ENCODE peak calls at places on chromosomes 5 and 9, in eight cellular contexts. E is mammary epithelial cell, I is breast epithelium, R is mesenchymal stem cell, O is Peyer's patch, Z is suprapubic skin, S is PC-9, P is tibial artery. L is an unnamed sample.

GRCh38 chr5:113163328-113163727 is 186.7 kb downstream of the DCP2 start:
- DNase-seq in E (peak; percentile 64), I (no peak), R (peak; percentile 52), O (no peak), Z (no peak), S (no peak), P (no peak), L (no peak)

GRCh38 chr5:118863345-118863744 is 125.0 kb downstream of the DTWD2 start:
- DNase-seq in E (peak; percentile 67), I (no peak), R (no peak), O (no peak), Z (no peak), S (no peak), P (no peak), L (no peak)

GRCh38 chr9:94011134-94011533 is 56.0 kb upstream of the BARX1 start:
- DNase-seq in E (peak; percentile 27), I (no peak), R (no peak), O (no peak), Z (no peak), S (no peak), P (no peak), L (no peak)

GRCh38 chr9:134375011-134375390 is 48.7 kb downstream of the RXRA start:
- DNase-seq in E (no peak), I (peak; percentile 67), R (peak; percentile 28), O (no peak), Z (no peak), S (no peak), P (peak; percentile 57), L (peak; percentile 45)

GRCh38 chr5:102711525-102712240 is 43.4 kb upstream of the PAM start:
- DNase-seq in E (peak; percentile 4), I (no peak), R (no peak), O (no peak), Z (no peak), S (no peak), P (no peak), L (no peak)

GRCh38 chr5:154301726-154302125 is 111.2 kb downstream of the GALNT10 start:
- DNase-seq in E (no peak), I (no peak), R (no peak), O (no peak), Z (no peak), S (no peak), P (no peak), L (peak; percentile 23)

GRCh38 chr9:95249986-95250385 is 67.5 kb downstream of the FANCC start:
- DNase-seq in E (peak; percentile 48), I (no peak), R (no peak), O (no peak), Z (no peak), S (peak; percentile 26), P (no peak), L (no peak)

GRCh38 chr5:56827043-56827442 is 11.7 kb downstream of the MAP3K1 start:
- DNase-seq in E (peak; percentile 30), I (no peak), R (no peak), O (no peak), Z (no peak), S (no peak), P (no peak), L (no peak)

GRCh38 chr5:167166696-167167095 is 1124.7 kb upstream of the WWC1 start:
- DNase-seq in E (no peak), I (no peak), R (no peak), O (no peak), Z (no peak), S (no peak), P (no peak), L (no peak)

GRCh38 chr9:21969011-21969935 is 24.9 kb downstream of the CDKN2A start:
- DNase-seq in E (no peak), I (no peak), R (no peak), O (no peak), Z (no peak), S (no peak), P (no peak), L (no peak)
- H3K27me3 ChIP-seq in E (no peaks in the 10 kb centered on the region), I (peaks cover 95% of the 10 kb centered on the region), R (peaks cover 77% of the 10 kb centered on the region), O (peaks cover 78% of the 10 kb centered on the region), Z (peaks cover 99% of the 10 kb centered on the region), S (no peaks in the 10 kb centered on the region), P (peaks cover 99% of the 10 kb centered on the region), L (peaks cover 85% of the 10 kb centered on the region)

GRCh38 chr9:133142657-133143592 is 20.8 kb downstream of the GBGT1 start:
- DNase-seq in E (no peak), I (no peak), R (no peak), O (peak; percentile 61), Z (no peak), S (no peak), P (no peak), L (no peak)
- H3K27ac ChIP-seq in E (no peak overlapping the region), I (peak overlapping the region; percentile 99), R (no peak overlapping the region), O (peak overlapping the region; percentile 44), Z (peak overlapping the region; percentile 9), S (no peak overlapping the region), P (no peak overlapping the region), L (no peak overlapping the region)

DNA sequence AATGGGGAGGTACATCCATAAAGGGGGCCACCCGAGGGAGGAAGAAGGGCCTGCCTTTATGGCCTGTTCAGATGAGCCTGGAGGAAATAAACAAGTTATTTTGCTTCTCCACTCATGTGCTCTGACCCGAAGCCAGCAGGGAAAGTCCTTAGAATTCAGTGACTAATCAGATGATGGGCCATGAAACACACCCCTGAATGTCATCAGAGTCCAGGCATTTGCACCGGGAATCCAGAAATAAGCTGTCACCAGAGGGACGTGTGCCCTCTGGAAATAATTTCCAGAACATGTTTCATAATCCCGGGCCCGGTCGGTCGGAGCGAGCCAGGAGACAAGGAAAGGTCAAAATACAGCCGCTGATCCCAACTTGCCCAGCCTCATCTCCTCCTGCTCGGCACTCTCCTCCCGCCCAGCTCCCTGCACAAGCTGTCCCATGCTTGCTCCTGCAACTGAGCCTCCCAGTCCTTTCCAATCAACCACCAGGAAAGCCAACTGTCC is 73.6 kb upstream of the ZNF622 start:
- DNase-seq in E (peak; percentile 81), I (no peak), R (peak; percentile 65), O (peak; percentile 87), Z (peak; percentile 91), S (peak; percentile 69), P (peak; percentile 88), L (peak; percentile 63)
- H3K4me3 ChIP-seq in E (no peak overlapping the region), I (no peak overlapping the region), R (no peak overlapping the region), O (no peak overlapping the region), Z (no peak overlapping the region), S (no peak overlapping the region), P (no peak overlapping the region), L (no peak overlapping the region)

GRCh38 chr9:124020520-124021384 is 9.2 kb downstream of the LHX2 start:
- DNase-seq in E (no peak), I (no peak), R (no peak), O (no peak), Z (no peak), S (no peak), P (no peak), L (peak; percentile 36)
- H3K27me3 ChIP-seq in E (peaks cover 65% of the 10 kb centered on the region), I (peaks cover 82% of the 10 kb centered on the region), R (peaks cover 95% of the 10 kb centered on the region), O (peaks cover 62% of the 10 kb centered on the region), Z (peaks cover 98% of the 10 kb centered on the region), S (peaks cover 66% of the 10 kb centered on the region), P (peaks cover 90% of the 10 kb centered on the region), L (peaks cover 69% of the 10 kb centered on the region)

DNA sequence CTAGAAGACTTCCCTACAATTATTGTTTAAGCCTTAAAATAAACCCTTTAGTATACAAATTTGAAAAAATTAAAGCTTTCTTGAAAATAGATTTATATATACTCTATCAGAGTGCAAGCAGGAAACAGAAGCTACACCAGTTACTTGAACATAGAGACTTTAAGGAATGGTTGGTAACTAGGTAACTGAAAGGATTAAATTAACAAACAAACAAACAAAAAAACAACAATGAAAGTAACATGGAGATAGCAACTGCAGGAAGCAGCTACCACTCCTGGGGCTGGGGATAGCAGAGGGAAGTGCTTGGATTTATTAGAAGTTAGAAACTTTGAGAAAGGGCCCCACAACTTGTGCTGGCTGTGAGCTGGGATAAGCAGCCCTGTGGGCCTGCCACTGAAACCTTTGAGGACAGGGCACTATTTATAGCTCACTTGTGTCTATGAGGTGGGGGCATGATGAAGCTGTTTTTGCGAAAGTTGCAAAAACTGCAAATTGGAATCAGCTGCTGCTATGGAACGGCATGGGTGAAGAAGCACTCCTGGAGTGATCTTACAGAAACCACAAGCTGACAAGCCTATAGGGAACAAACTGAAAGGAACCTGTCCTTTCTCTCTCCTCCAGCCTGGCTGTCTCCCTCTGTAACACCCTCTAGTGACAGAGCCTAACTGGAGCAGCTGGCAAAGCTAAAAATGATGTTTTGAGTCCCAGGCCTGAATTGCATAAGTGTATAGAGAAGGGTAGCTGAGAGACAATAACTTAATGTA is 91.3 kb upstream of the RANBP6 start:
- DNase-seq in E (peak; percentile 70), I (no peak), R (peak; percentile 66), O (no peak), Z (no peak), S (peak; percentile 2), P (no peak), L (peak; percentile 42)
- H3K27ac ChIP-seq in E (peak overlapping the region; percentile 67), I (peak overlapping the region; percentile 20), R (no peak overlapping the region), O (no peak overlapping the region), Z (no peak overlapping the region), S (no peak overlapping the region), P (peak overlapping the region; percentile 39), L (no peak overlapping the region)